ENCODE peak calls at places on chromosome 17, in seven cellular contexts. D is dorsolateral prefrontal cortex, H is AG10803, T is omental fat pad, I is RWPE1, Q is AG04450, L is GM12865. M is an unnamed sample.

GRCh38 chr17:64147110-64148016 is 17.4 kb upstream of the ERN1 start:
- DNase-seq in D (no peak), H (peak; percentile 36), T (no peak), I (peak; percentile 35), Q (no peak), L (peak; percentile 55), M (no peak)

GRCh38 chr17:81519284-81520020 is 6.9 kb upstream of the ACTG1 start:
- DNase-seq in D (no peak), H (no peak), T (no peak), I (peak; percentile 49), Q (no peak), L (peak; percentile 81), M (no peak)

GRCh38 chr17:56038136-56038535 is 115.1 kb upstream of the ANKFN1 start:
- DNase-seq in D (no peak), H (no peak), T (no peak), I (no peak), Q (no peak), L (no peak), M (no peak)

GRCh38 chr17:3693829-3694231 is 2.1 kb downstream of the P2RX5 start:
- DNase-seq in D (no peak), H (no peak), T (no peak), I (no peak), Q (no peak), L (peak; percentile 96), M (no peak)

GRCh38 chr17:40317880-40318834 is 9.2 kb downstream of the RARA start:
- DNase-seq in D (peak; percentile 86), H (peak; percentile 97), T (peak; percentile 90), I (peak; percentile 99), Q (peak; percentile 90), L (peak; percentile 96), M (peak; percentile 93)

GRCh38 chr17:68821860-68822693 is 133.1 kb downstream of the ABCA8 start:
- DNase-seq in D (no peak), H (peak; percentile 84), T (no peak), I (peak; percentile 90), Q (peak; percentile 78), L (no peak), M (no peak)

GRCh38 chr17:62705116-62705515 is 77.6 kb downstream of the MRC2 start:
- DNase-seq in D (no peak), H (no peak), T (no peak), I (no peak), Q (no peak), L (no peak), M (no peak)

GRCh38 chr17:77767148-77767547 is 191.4 kb upstream of the TNRC6C start:
- DNase-seq in D (no peak), H (no peak), T (no peak), I (no peak), Q (no peak), L (no peak), M (no peak)

GRCh38 chr17:11803635-11804034 is 193.6 kb downstream of the ZNF18 start:
- DNase-seq in D (no peak), H (no peak), T (no peak), I (no peak), Q (no peak), L (no peak), M (no peak)

GRCh38 chr17:42673266-42673884 is 3.4 kb downstream of the PLEKHH3 start:
- DNase-seq in D (no peak), H (no peak), T (no peak), I (no peak), Q (no peak), L (no peak), M (no peak)

GRCh38 chr17:42670925-42671657 is 5.7 kb downstream of the PLEKHH3 start:
- DNase-seq in D (no peak), H (no peak), T (no peak), I (no peak), Q (no peak), L (no peak), M (no peak)

GRCh38 chr17:42672038-42672437 is 4.8 kb downstream of the PLEKHH3 start:
- DNase-seq in D (no peak), H (no peak), T (no peak), I (peak; percentile 55), Q (no peak), L (no peak), M (no peak)

GRCh38 chr17:42669705-42670198 is 7.0 kb downstream of the PLEKHH3 start:
- DNase-seq in D (no peak), H (no peak), T (no peak), I (no peak), Q (no peak), L (no peak), M (no peak)

DNA sequence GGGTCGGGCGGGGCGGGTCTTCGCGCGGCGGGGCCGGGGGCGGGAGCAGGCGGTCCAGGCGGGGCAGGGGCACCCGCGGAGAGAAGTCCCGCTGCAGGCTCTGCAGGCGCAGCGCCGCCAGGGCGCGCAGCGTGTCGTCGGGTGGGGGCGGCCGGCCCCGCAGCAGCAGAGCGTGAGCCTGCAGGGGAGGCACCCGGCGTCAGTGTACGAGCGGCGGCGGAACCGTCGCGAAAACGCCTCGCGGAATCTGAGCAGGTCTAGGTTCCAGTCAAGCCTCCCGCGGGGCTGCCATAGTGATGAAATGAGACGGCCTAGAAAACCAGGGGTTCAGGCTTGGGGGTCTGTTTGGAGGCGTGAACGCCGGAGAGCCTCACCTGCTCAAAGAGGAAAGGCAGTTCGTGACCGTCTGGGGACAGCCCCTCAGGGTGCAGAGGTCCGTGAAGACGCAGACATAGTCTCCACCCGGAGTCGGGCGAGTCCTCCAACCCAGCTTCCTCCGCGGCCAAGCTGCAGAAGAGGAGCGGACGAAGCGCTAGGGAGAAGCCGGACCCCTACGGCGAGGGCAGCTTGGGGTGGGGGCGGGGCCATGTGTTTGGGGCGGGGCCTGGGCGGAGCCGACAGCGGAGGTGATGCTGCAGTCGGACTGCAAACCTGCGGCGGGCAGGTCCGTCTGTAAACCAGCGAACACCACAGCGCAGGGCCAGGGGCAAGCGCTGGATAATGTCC is 6.4 kb downstream of the PLEKHH3 start:
- DNase-seq in D (no peak), H (no peak), T (no peak), I (no peak), Q (no peak), L (no peak), M (peak; percentile 54)
- TF ChIP-seq CTCF in D (no peak), H (no peak), T (no peak), I (no peak), Q (no peak), L (peak; percentile 1), M (no peak)

GRCh38 chr17:1455748-1456599 is at the start of gene CRK:
- DNase-seq in D (peak; percentile 93), H (peak; percentile 91), T (peak; percentile 78), I (peak; percentile 99), Q (peak; percentile 86), L (peak; percentile 97), M (peak; percentile 99)
- TF ChIP-seq CTCF in D (peak; percentile 45), H (no peak), T (no peak), I (no peak), Q (no peak), L (peak; percentile 3), M (no peak)

GRCh38 chr17:75679706-75680201 is 12.6 kb downstream of the SAP30BP start:
- DNase-seq in D (no peak), H (peak; percentile 42), T (no peak), I (peak; percentile 49), Q (no peak), L (no peak), M (no peak)
- TF ChIP-seq CTCF in D (peak; percentile 46), H (peak; percentile 42), T (no peak), I (no peak), Q (no peak), L (no peak), M (no peak)

DNA sequence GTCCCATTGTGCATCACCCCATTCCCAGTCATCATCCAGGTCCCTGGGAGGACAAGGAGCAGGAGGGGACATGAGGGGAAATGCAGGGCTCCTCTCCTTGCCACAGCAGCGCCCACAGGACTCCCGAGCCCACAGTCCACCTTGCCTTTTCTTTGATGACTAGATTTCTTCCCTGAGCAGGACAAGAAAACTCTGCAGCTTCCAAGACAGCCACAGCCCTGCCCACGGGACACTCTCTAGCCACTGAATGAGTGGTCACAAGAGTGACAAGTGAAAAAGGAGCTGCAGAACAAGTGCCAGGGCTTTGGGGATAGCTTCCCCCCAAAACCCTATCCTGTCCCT is 4.7 kb downstream of the NEURL4 start:
- DNase-seq in D (no peak), H (no peak), T (no peak), I (no peak), Q (no peak), L (no peak), M (no peak)
- TF ChIP-seq CTCF in D (no peak), H (no peak), T (no peak), I (peak; percentile 51), Q (no peak), L (no peak), M (no peak)

GRCh38 chr17:30552994-30553565 is 75.9 kb downstream of the GOSR1 start:
- DNase-seq in D (no peak), H (no peak), T (no peak), I (no peak), Q (no peak), L (no peak), M (no peak)

GRCh38 chr17:30555942-30556341 is 78.7 kb downstream of the GOSR1 start:
- DNase-seq in D (no peak), H (no peak), T (no peak), I (no peak), Q (no peak), L (no peak), M (no peak)

GRCh38 chr17:30551666-30552339 is 74.6 kb downstream of the GOSR1 start:
- DNase-seq in D (no peak), H (no peak), T (no peak), I (no peak), Q (no peak), L (no peak), M (no peak)

GRCh38 chr17:30556374-30557332 is 79.4 kb downstream of the GOSR1 start:
- DNase-seq in D (no peak), H (no peak), T (no peak), I (no peak), Q (no peak), L (no peak), M (no peak)

DNA sequence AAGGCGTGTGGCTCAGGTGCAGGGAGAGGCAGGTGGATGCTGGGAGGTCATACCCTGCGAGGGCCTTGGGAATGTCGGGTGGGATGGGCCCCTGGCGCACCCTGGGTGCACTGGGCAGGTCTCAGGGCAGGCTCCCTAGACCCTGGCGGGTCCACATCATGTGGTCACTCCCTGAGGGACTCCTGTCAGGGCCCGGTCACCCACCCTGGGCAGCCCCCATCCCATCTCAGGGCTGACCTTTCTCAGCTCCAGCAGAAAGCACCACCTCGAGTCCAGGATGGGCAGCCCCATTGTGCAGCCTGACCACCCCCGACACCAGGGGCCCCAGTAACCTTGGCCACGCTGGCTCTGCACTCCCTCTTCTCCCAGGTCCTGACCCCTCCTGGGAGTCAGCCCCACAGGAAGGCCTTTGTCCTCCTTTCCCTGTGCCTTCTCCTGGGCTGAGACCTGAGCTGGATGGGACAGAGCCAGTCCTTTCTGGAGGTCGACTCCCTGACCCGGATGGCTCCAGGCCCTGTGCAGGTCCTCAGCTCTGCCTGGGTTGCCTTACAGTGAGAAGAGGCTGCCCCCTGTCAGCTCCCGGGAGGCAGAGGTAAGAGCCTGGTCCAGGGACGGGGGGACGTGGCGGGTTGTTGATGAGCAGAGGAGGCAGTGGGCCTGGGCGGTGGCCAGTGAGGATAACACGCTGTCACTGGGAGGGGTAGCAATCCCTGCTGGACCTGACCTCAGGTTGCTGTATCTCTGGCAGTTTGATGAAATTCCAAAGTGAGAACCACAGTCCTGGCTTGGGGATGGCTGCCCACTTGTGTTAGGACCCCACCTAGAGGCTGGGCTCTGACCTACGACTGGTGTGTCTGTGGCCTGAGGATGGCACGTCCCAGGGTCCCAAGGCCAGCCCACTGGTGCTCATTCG is 77.9 kb downstream of the GOSR1 start:
- DNase-seq in D (no peak), H (peak; percentile 28), T (no peak), I (no peak), Q (no peak), L (peak; percentile 14), M (no peak)
- TF ChIP-seq CTCF in D (no peak), H (peak; percentile 40), T (no peak), I (no peak), Q (peak; percentile 21), L (peak; percentile 18), M (no peak)

GRCh38 chr17:72952220-72952619 is 140.3 kb downstream of the SLC39A11 start:
- DNase-seq in D (no peak), H (no peak), T (no peak), I (no peak), Q (no peak), L (no peak), M (no peak)
- TF ChIP-seq CTCF in D (no peak), H (no peak), T (no peak), I (no peak), Q (no peak), L (no peak), M (no peak)